ENCODE peak calls at places on chromosomes 5 and 9, in ten cellular contexts. W, N, G, P, O, H, C, E, B and D are unnamed samples.

GRCh38 chr5:108505608-108506007 is 123.7 kb upstream of the FBXL17 start:
- DNase-seq in N (no peak), B (no peak), H (no peak), P (no peak), C (no peak), E (no peak), G (no peak), O (no peak), W (no peak), D (no peak)

GRCh38 chr5:125410501-125411162 is 664.2 kb upstream of the ZNF608 start:
- DNase-seq in P (no peak), E (no peak), H (peak), C (peak), W (no peak), O (peak), N (no peak), B (no peak), G (peak), D (no peak)

GRCh38 chr5:139708877-139709586 is 60.9 kb downstream of the CXXC5 start:
- DNase-seq in G (peak), N (peak), H (no peak), O (peak), E (no peak), W (no peak), C (no peak), B (no peak), P (no peak), D (peak)

GRCh38 chr9:114416290-114416689 is 28.5 kb upstream of the AKNA start:
- DNase-seq in B (no peak), P (no peak), H (no peak), N (no peak), E (no peak), O (no peak), G (no peak), W (no peak), C (no peak), D (no peak)

GRCh38 chr9:35645736-35646582 is 4.8 kb downstream of the SIT1 start:
- DNase-seq in E (peak), W (no peak), B (peak), C (no peak), N (no peak), H (no peak), O (no peak), P (peak), G (no peak), D (no peak)

GRCh38 chr9:96172797-96173196 is 129.2 kb downstream of the HSD17B3 start:
- DNase-seq in B (no peak), W (no peak), H (no peak), P (no peak), G (no peak), O (no peak), E (no peak), C (no peak), N (no peak), D (no peak)

GRCh38 chr9:35571113-35571512 is 33.9 kb upstream of the TESK1 start:
- DNase-seq in P (no peak), W (no peak), G (no peak), B (no peak), C (no peak), N (no peak), O (no peak), E (no peak), H (no peak), D (no peak)

GRCh38 chr9:84966876-84967830 is 297.6 kb downstream of the NTRK2 start:
- DNase-seq in W (no peak), P (no peak), B (no peak), C (no peak), H (no peak), O (no peak), N (no peak), G (no peak), E (no peak), D (peak)

GRCh38 chr9:133003671-133004090 is 25.2 kb downstream of the GFI1B start:
- DNase-seq in G (no peak), B (no peak), E (no peak), N (no peak), C (no peak), W (no peak), H (no peak), P (no peak), O (no peak), D (no peak)

GRCh38 chr5:125874717-125875116 is 548.5 kb upstream of the GRAMD2B start:
- DNase-seq in N (no peak), H (no peak), O (no peak), E (no peak), G (peak), B (no peak), C (no peak), P (no peak), W (no peak), D (no peak)

GRCh38 chr9:121107041-121107440 is 32.3 kb downstream of the CNTRL start:
- DNase-seq in W (no peak), E (no peak), P (peak), O (peak), G (peak), C (no peak), H (no peak), B (no peak), N (no peak), D (no peak)

GRCh38 chr9:122383992-122384461 is 13.2 kb downstream of the PTGS1 start:
- DNase-seq in E (no peak), W (no peak), O (peak), C (peak), N (no peak), H (peak), B (no peak), P (no peak), G (peak), D (no peak)

GRCh38 chr9:105205787-105206511 is 38.5 kb upstream of the SLC44A1 start:
- DNase-seq in C (no peak), B (peak), O (peak), H (peak), P (no peak), E (peak), N (no peak), G (peak), W (no peak), D (no peak)

GRCh38 chr9:15132107-15132506 is 174.9 kb downstream of the TTC39B start:
- DNase-seq in H (no peak), O (no peak), E (no peak), P (no peak), G (no peak), C (no peak), B (peak), W (no peak), N (no peak), D (no peak)

GRCh38 chr5:139381837-139382361 is 1.2 kb downstream of the SLC23A1 start:
- DNase-seq in N (no peak), P (no peak), W (no peak), E (no peak), G (no peak), C (no peak), H (no peak), O (no peak), B (no peak), D (no peak)

GRCh38 chr9:75111019-75111622 is 22.8 kb downstream of the OSTF1 start:
- DNase-seq in N (no peak), G (no peak), W (no peak), P (no peak), C (no peak), E (no peak), B (peak), O (no peak), H (no peak), D (no peak)

GRCh38 chr5:169248520-169248919 is 52.4 kb downstream of the SLIT3 start:
- DNase-seq in P (no peak), W (no peak), N (no peak), H (no peak), G (no peak), B (no peak), E (no peak), O (peak), C (peak), D (no peak)